ENCODE peak calls at places on chromosomes 1 and 21, in seven cellular contexts. Z, X, F, N, D, J and H are unnamed samples.

GRCh38 chr1:9245230-9245619 is 10.7 kb downstream of the H6PD start:
- DNase-seq in Z (no peak), X (no peak), F (no peak), N (no peak), D (no peak), J (no peak), H (no peak)

GRCh38 chr1:119964673-119965363 is 68.5 kb upstream of the ADAM30 start:
- DNase-seq in Z (peak), X (peak), F (no peak), N (no peak), D (no peak), J (no peak), H (no peak)

GRCh38 chr1:83692524-83693336 is 306.2 kb downstream of the TTLL7 start:
- DNase-seq in Z (peak), X (no peak), F (peak), N (peak), D (peak), J (no peak), H (no peak)

GRCh38 chr1:106879538-106879937 is 176.9 kb upstream of the PRMT6 start:
- DNase-seq in Z (peak), X (peak), F (no peak), N (no peak), D (peak), J (no peak), H (no peak)

GRCh38 chr1:172835834-172836233 is 176.9 kb downstream of the FASLG start:
- DNase-seq in Z (no peak), X (no peak), F (no peak), N (no peak), D (no peak), J (no peak), H (no peak)

GRCh38 chr1:47578026-47578861 is 140.4 kb downstream of the FOXD2 start:
- DNase-seq in Z (peak), X (no peak), F (peak), N (no peak), D (no peak), J (no peak), H (no peak)

GRCh38 chr1:51063121-51063520 is 38.9 kb upstream of the C1orf185 start:
- DNase-seq in Z (peak), X (no peak), F (no peak), N (peak), D (no peak), J (no peak), H (no peak)

GRCh38 chr1:239560921-239561320 is 174.6 kb downstream of the CHRM3 start:
- DNase-seq in Z (no peak), X (no peak), F (no peak), N (no peak), D (no peak), J (no peak), H (no peak)

GRCh38 chr21:25994758-25995163 is 175.8 kb downstream of the APP start:
- DNase-seq in Z (no peak), X (no peak), F (no peak), N (no peak), D (no peak), J (no peak), H (no peak)

GRCh38 chr1:39672551-39672947 is 642 bp upstream of the NT5C1A start:
- DNase-seq in Z (no peak), X (no peak), F (no peak), N (no peak), D (no peak), J (no peak), H (no peak)

GRCh38 chr1:222387020-222387816 is 160.7 kb downstream of the HHIPL2 start:
- DNase-seq in Z (no peak), X (no peak), F (peak), N (no peak), D (no peak), J (no peak), H (no peak)

GRCh38 chr1:240906477-240906876 is 294.5 kb upstream of the GREM2 start:
- DNase-seq in Z (no peak), X (no peak), F (no peak), N (peak), D (peak), J (no peak), H (no peak)

GRCh38 chr1:110443393-110443918 is 7.5 kb upstream of the PROK1 start:
- DNase-seq in Z (no peak), X (no peak), F (no peak), N (no peak), D (no peak), J (no peak), H (no peak)

GRCh38 chr1:202203238-202204039 is 9.8 kb downstream of the LGR6 start:
- DNase-seq in Z (no peak), X (no peak), F (no peak), N (no peak), D (no peak), J (no peak), H (no peak)

GRCh38 chr1:153951801-153952200 is 5.3 kb upstream of the DENND4B start:
- DNase-seq in Z (no peak), X (no peak), F (no peak), N (no peak), D (no peak), J (no peak), H (no peak)

GRCh38 chr1:117654485-117655219 is 48.8 kb downstream of the TENT5C start:
- DNase-seq in Z (no peak), X (no peak), F (no peak), N (no peak), D (no peak), J (no peak), H (no peak)

GRCh38 chr1:194103516-194104246 is 917.3 kb upstream of the B3GALT2 start:
- DNase-seq in Z (no peak), X (no peak), F (no peak), N (no peak), D (no peak), J (no peak), H (no peak)

GRCh38 chr1:205375816-205376545 is 19.3 kb upstream of the KLHDC8A start:
- DNase-seq in Z (peak), X (no peak), F (no peak), N (peak), D (peak), J (peak), H (no peak)

GRCh38 chr1:64980745-64981601 is 14.6 kb upstream of the JAK1 start:
- DNase-seq in Z (no peak), X (no peak), F (no peak), N (peak), D (no peak), J (no peak), H (no peak)

GRCh38 chr1:66396212-66396890 is 137.6 kb upstream of the SGIP1 start:
- DNase-seq in Z (no peak), X (no peak), F (no peak), N (no peak), D (no peak), J (no peak), H (no peak)

GRCh38 chr1:17630048-17630830 is 90.7 kb downstream of the ARHGEF10L start:
- DNase-seq in Z (peak), X (peak), F (no peak), N (peak), D (peak), J (peak), H (no peak)

GRCh38 chr1:219757890-219758289 is 145.0 kb upstream of the ZC3H11B start:
- DNase-seq in Z (no peak), X (peak), F (no peak), N (no peak), D (peak), J (peak), H (no peak)
- TF ChIP-seq CTCF in Z (no peak), X (no peak), F (no peak), N (no peak), D (no peak), J (no peak), H (no peak)

GRCh38 chr1:219185486-219186117 is 11.9 kb downstream of the LYPLAL1 start:
- DNase-seq in Z (no peak), X (no peak), F (no peak), N (no peak), D (no peak), J (no peak), H (no peak)

GRCh38 chr1:219189942-219190341 is 16.3 kb downstream of the LYPLAL1 start:
- DNase-seq in Z (no peak), X (no peak), F (no peak), N (no peak), D (no peak), J (no peak), H (no peak)

GRCh38 chr1:219189021-219189824 is 15.5 kb downstream of the LYPLAL1 start:
- DNase-seq in Z (peak), X (no peak), F (no peak), N (peak), D (no peak), J (no peak), H (no peak)

GRCh38 chr1:219188331-219188803 is 14.7 kb downstream of the LYPLAL1 start:
- DNase-seq in Z (no peak), X (no peak), F (no peak), N (no peak), D (no peak), J (no peak), H (no peak)

DNA sequence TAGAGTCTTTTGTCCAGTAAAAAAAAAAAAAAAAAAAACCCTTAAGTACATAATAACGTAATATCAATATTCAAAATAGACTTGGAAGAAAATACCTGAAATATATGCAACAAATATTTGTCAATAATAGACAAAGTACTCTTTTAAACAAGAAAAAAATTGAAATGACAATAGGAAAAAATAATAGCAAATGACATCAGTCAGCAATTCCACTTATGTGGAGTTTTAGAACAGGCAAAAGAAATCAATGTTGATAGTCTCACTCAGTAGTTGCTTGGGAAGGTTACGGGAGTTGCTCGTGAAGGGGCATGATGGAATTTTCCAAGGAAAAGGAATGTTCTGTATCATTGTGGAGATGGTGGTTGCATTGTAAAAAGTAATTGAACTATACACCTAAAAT is 16.9 kb downstream of the LYPLAL1 start:
- DNase-seq in Z (no peak), X (no peak), F (no peak), N (no peak), D (no peak), J (no peak), H (no peak)
- TF ChIP-seq CTCF in Z (no peak), X (no peak), F (no peak), N (no peak), D (no peak), J (no peak), H (no peak)

DNA sequence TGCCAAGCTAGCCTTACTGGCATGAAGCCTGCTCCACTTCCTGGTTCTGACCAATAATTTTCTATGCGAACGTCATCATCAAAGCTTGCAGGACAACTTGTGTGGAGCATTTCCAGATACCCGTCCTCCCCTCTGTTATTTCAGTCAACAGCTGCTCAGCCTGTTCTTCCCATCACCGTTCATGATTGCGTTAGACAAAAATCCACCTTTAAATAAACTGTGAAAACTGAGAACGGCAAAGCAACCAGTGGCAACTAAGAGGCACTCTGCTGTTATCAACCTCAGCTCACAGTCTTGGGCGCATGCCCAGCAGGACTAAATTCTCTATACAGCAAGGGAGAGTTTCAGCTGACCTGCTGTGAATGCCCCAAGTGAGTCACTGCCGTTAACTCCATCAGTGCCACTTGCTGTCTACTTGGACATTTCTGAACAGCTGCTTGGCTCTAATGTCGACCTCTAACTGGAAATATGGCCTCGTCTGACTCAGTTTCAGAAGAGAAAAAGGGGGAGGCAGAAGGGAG is 207.4 kb upstream of the RUNX1 start:
- DNase-seq in Z (peak), X (peak), F (peak), N (peak), D (peak), J (peak), H (no peak)
- TF ChIP-seq CTCF in Z (no peak), X (no peak), F (no peak), N (no peak), D (no peak), J (no peak), H (no peak)

DNA sequence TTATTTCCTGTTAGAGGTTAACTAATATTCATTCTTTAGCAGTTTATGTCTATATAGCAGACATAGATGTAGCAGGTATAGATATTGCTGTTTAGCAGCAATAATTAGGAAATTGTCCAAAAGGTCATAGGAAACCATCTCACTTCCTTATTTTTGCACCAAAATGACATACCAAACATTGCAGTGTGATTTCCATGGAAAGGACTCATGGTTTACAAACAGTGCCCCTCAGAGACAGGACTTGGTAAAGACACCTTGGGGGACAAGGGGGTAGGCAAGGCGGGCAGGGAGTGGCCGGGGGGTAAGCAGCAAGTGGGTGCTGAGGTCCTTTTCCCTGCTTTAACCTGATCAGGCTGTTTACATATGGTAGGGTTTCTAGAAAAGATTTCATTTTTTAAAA is 30.5 kb downstream of the BATF3 start:
- DNase-seq in Z (peak), X (no peak), F (no peak), N (peak), D (no peak), J (no peak), H (no peak)
- TF ChIP-seq CTCF in Z (peak), X (no peak), F (peak), N (peak), D (no peak), J (no peak), H (peak)

GRCh38 chr1:21587602-21587953 is 78.4 kb downstream of the ALPL start:
- DNase-seq in Z (no peak), X (no peak), F (no peak), N (no peak), D (no peak), J (no peak), H (no peak)

GRCh38 chr1:21589618-21590017 is 79.5 kb downstream of the RAP1GAP start:
- DNase-seq in Z (no peak), X (no peak), F (no peak), N (no peak), D (no peak), J (no peak), H (no peak)

GRCh38 chr1:21585037-21585436 is 75.8 kb downstream of the ALPL start:
- DNase-seq in Z (no peak), X (no peak), F (no peak), N (peak), D (peak), J (no peak), H (no peak)

GRCh38 chr1:21586222-21586621 is 77.0 kb downstream of the ALPL start:
- DNase-seq in Z (no peak), X (no peak), F (no peak), N (no peak), D (no peak), J (no peak), H (no peak)

DNA sequence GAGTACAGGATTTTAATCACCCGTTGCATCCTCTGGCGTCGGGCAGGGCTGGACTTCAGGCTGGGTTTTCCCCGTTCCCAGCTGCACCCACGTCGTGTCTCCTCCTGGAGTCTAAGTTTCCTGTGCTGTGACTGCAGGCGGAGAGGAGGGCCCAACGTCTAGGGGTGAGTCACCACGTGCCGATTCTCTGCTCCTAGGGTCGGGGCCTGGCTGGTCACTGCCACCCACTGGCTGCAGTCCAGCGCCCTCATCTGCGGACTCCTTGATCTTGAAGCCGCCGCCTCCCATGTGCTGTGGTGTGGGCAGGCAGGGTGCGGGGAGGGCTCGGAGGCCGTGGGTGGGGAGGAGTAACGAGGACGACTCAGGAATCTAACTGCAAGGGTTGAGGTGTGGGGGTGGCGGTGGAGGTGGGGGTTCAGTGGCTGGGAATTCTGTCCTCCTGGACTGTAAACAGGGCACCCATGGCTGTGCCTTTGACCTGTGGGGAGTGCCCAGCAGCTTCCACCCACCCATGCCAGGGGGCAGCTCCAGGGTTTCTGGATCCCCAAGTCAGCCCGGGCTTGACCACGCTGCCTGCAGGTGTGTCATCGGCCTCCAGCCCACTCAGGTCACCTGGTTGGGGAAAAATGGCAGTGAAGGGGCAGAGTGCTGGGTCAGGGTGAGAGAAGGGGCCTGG is 77.8 kb downstream of the ALPL start:
- DNase-seq in Z (peak), X (peak), F (no peak), N (peak), D (peak), J (peak), H (no peak)
- TF ChIP-seq CTCF in Z (no peak), X (no peak), F (no peak), N (no peak), D (no peak), J (no peak), H (no peak)

GRCh38 chr1:16459503-16459902 is 19.0 kb downstream of the NECAP2 start:
- DNase-seq in Z (no peak), X (no peak), F (no peak), N (no peak), D (no peak), J (no peak), H (no peak)

GRCh38 chr1:16458801-16459200 is 18.3 kb downstream of the NECAP2 start:
- DNase-seq in Z (no peak), X (no peak), F (no peak), N (no peak), D (no peak), J (no peak), H (no peak)

GRCh38 chr1:16464917-16465625 is 24.5 kb downstream of the NECAP2 start:
- DNase-seq in Z (no peak), X (no peak), F (no peak), N (no peak), D (no peak), J (no peak), H (no peak)

GRCh38 chr1:16461681-16462080 is 21.2 kb downstream of the NECAP2 start:
- DNase-seq in Z (no peak), X (no peak), F (no peak), N (no peak), D (no peak), J (no peak), H (no peak)

GRCh38 chr1:16462773-16463330 is 22.3 kb downstream of the NECAP2 start:
- DNase-seq in Z (no peak), X (no peak), F (no peak), N (no peak), D (no peak), J (no peak), H (no peak)
- TF ChIP-seq CTCF in Z (no peak), X (no peak), F (no peak), N (no peak), D (no peak), J (no peak), H (no peak)

GRCh38 chr1:12272770-12273169 is 42.9 kb downstream of the VPS13D start:
- DNase-seq in Z (no peak), X (no peak), F (no peak), N (no peak), D (no peak), J (no peak), H (no peak)

GRCh38 chr1:12278998-12279397 is 49.2 kb downstream of the VPS13D start:
- DNase-seq in Z (no peak), X (no peak), F (no peak), N (no peak), D (no peak), J (no peak), H (no peak)

GRCh38 chr1:12276225-12276624 is 46.4 kb downstream of the VPS13D start:
- DNase-seq in Z (peak), X (no peak), F (peak), N (peak), D (peak), J (peak), H (no peak)

GRCh38 chr1:12271033-12271432 is 41.2 kb downstream of the VPS13D start:
- DNase-seq in Z (no peak), X (no peak), F (no peak), N (no peak), D (no peak), J (no peak), H (no peak)

DNA sequence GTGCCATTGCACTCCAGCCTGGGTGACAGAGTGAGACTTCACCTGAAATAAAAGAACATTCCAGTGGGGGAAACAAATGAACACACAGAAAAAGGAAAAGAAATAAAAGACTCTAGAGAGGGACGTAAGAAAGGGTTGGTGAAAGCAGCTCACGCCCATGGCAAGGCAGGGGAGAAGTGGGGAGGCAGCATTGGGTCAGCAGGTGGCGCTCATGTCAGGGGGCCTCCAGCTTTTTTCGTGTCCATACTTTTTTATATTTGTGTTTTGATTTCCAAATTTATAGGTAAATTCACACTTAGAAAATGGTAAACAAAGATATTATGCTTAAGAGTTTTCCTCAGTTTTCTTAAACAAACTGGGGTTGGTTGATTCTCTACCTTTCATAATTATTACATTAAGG is 45.5 kb downstream of the VPS13D start:
- DNase-seq in Z (peak), X (no peak), F (peak), N (peak), D (peak), J (no peak), H (peak)
- TF ChIP-seq CTCF in Z (peak), X (peak), F (peak), N (peak), D (peak), J (peak), H (peak)

GRCh38 chr1:21841852-21842466 is 29.9 kb downstream of the LDLRAD2 start:
- DNase-seq in Z (no peak), X (no peak), F (no peak), N (no peak), D (no peak), J (no peak), H (no peak)
- TF ChIP-seq CTCF in Z (no peak), X (no peak), F (no peak), N (no peak), D (no peak), J (no peak), H (no peak)

GRCh38 chr1:156113263-156114004 is 1.1 kb upstream of the LMNA start:
- DNase-seq in Z (no peak), X (no peak), F (no peak), N (no peak), D (no peak), J (peak), H (no peak)

GRCh38 chr1:156114919-156115513 is 505 bp downstream of the LMNA start:
- DNase-seq in Z (no peak), X (no peak), F (peak), N (no peak), D (no peak), J (no peak), H (no peak)

GRCh38 chr1:156112276-156113137 is 2.0 kb upstream of the LMNA start:
- DNase-seq in Z (no peak), X (no peak), F (no peak), N (no peak), D (no peak), J (no peak), H (no peak)

GRCh38 chr1:156115514-156116374 is 1.2 kb downstream of the LMNA start:
- DNase-seq in Z (peak), X (peak), F (no peak), N (peak), D (peak), J (peak), H (no peak)

GRCh38 chr1:156114101-156114918 is at the start of gene LMNA:
- DNase-seq in Z (peak), X (peak), F (no peak), N (peak), D (peak), J (peak), H (no peak)
- TF ChIP-seq CTCF in Z (no peak), X (no peak), F (no peak), N (no peak), D (no peak), J (no peak), H (no peak)

GRCh38 chr1:85585845-85586244 is 5.3 kb downstream of the CCN1 start:
- DNase-seq in Z (peak), X (no peak), F (no peak), N (peak), D (no peak), J (peak), H (no peak)
- TF ChIP-seq CTCF in Z (no peak), X (no peak), F (no peak), N (no peak), D (no peak), J (no peak), H (no peak)